ENCODE peak calls at places on chromosomes 5 and 9, in four cellular contexts. One of them, this sample, is unnamed.

GRCh38 chr5:94276056-94276455 is 342.3 kb downstream of the KIAA0825 start:
- DNase-seq in cardiac muscle cell: no peak
- DNase-seq in stimulated activated CD4-positive, alpha-beta T cell treated with anti-CD3 and anti-CD28 coated beads, Interleukin-2, amount 100 ng/mL, for 24 hours: no peak
- DNase-seq in activated T-cell treated with anti-CD3 and anti-CD28 coated beads for 1 hour: no peak
- DNase-seq in this sample: no peak

GRCh38 chr9:78781681-78782080 is 484.8 kb downstream of the PSAT1 start:
- DNase-seq in cardiac muscle cell: no peak
- DNase-seq in stimulated activated CD4-positive, alpha-beta T cell treated with anti-CD3 and anti-CD28 coated beads, Interleukin-2, amount 100 ng/mL, for 24 hours: no peak
- DNase-seq in activated T-cell treated with anti-CD3 and anti-CD28 coated beads for 1 hour: no peak
- DNase-seq in this sample: no peak

GRCh38 chr5:108681079-108681921 is 66.4 kb upstream of the FER start:
- DNase-seq in cardiac muscle cell: peak
- DNase-seq in stimulated activated CD4-positive, alpha-beta T cell treated with anti-CD3 and anti-CD28 coated beads, Interleukin-2, amount 100 ng/mL, for 24 hours: no peak
- DNase-seq in activated T-cell treated with anti-CD3 and anti-CD28 coated beads for 1 hour: no peak
- DNase-seq in this sample: peak

GRCh38 chr5:154308457-154309360 is 118.2 kb downstream of the GALNT10 start:
- DNase-seq in cardiac muscle cell: peak
- DNase-seq in stimulated activated CD4-positive, alpha-beta T cell treated with anti-CD3 and anti-CD28 coated beads, Interleukin-2, amount 100 ng/mL, for 24 hours: no peak
- DNase-seq in activated T-cell treated with anti-CD3 and anti-CD28 coated beads for 1 hour: no peak
- DNase-seq in this sample: peak

GRCh38 chr5:44574626-44575025 is 185.4 kb upstream of the FGF10 start:
- DNase-seq in cardiac muscle cell: no peak
- DNase-seq in stimulated activated CD4-positive, alpha-beta T cell treated with anti-CD3 and anti-CD28 coated beads, Interleukin-2, amount 100 ng/mL, for 24 hours: no peak
- DNase-seq in activated T-cell treated with anti-CD3 and anti-CD28 coated beads for 1 hour: no peak
- DNase-seq in this sample: no peak

GRCh38 chr9:92426501-92426900 is 2.2 kb upstream of the OMD start:
- DNase-seq in cardiac muscle cell: no peak
- DNase-seq in stimulated activated CD4-positive, alpha-beta T cell treated with anti-CD3 and anti-CD28 coated beads, Interleukin-2, amount 100 ng/mL, for 24 hours: no peak
- DNase-seq in activated T-cell treated with anti-CD3 and anti-CD28 coated beads for 1 hour: no peak
- DNase-seq in this sample: no peak

GRCh38 chr9:131012396-131012917 is 3.5 kb downstream of the LAMC3 start:
- DNase-seq in cardiac muscle cell: peak
- DNase-seq in stimulated activated CD4-positive, alpha-beta T cell treated with anti-CD3 and anti-CD28 coated beads, Interleukin-2, amount 100 ng/mL, for 24 hours: no peak
- DNase-seq in activated T-cell treated with anti-CD3 and anti-CD28 coated beads for 1 hour: no peak
- DNase-seq in this sample: no peak

GRCh38 chr5:109062669-109063068 is 315.0 kb downstream of the FER start:
- DNase-seq in cardiac muscle cell: no peak
- DNase-seq in stimulated activated CD4-positive, alpha-beta T cell treated with anti-CD3 and anti-CD28 coated beads, Interleukin-2, amount 100 ng/mL, for 24 hours: no peak
- DNase-seq in activated T-cell treated with anti-CD3 and anti-CD28 coated beads for 1 hour: no peak
- DNase-seq in this sample: no peak

GRCh38 chr5:25618821-25619220 is 974.0 kb upstream of the CDH10 start:
- DNase-seq in cardiac muscle cell: no peak
- DNase-seq in stimulated activated CD4-positive, alpha-beta T cell treated with anti-CD3 and anti-CD28 coated beads, Interleukin-2, amount 100 ng/mL, for 24 hours: no peak
- DNase-seq in activated T-cell treated with anti-CD3 and anti-CD28 coated beads for 1 hour: no peak
- DNase-seq in this sample: no peak

GRCh38 chr9:87894998-87895625 is 12.4 kb downstream of the SPATA31E1 start:
- DNase-seq in cardiac muscle cell: no peak
- DNase-seq in stimulated activated CD4-positive, alpha-beta T cell treated with anti-CD3 and anti-CD28 coated beads, Interleukin-2, amount 100 ng/mL, for 24 hours: no peak
- DNase-seq in activated T-cell treated with anti-CD3 and anti-CD28 coated beads for 1 hour: no peak
- DNase-seq in this sample: no peak

GRCh38 chr9:99296375-99296951 is 74.4 kb downstream of the SEC61B start:
- DNase-seq in cardiac muscle cell: peak
- DNase-seq in stimulated activated CD4-positive, alpha-beta T cell treated with anti-CD3 and anti-CD28 coated beads, Interleukin-2, amount 100 ng/mL, for 24 hours: peak
- DNase-seq in activated T-cell treated with anti-CD3 and anti-CD28 coated beads for 1 hour: peak
- DNase-seq in this sample: no peak

GRCh38 chr9:36317766-36318165 is 59.5 kb upstream of the GNE start:
- DNase-seq in cardiac muscle cell: no peak
- DNase-seq in stimulated activated CD4-positive, alpha-beta T cell treated with anti-CD3 and anti-CD28 coated beads, Interleukin-2, amount 100 ng/mL, for 24 hours: no peak
- DNase-seq in activated T-cell treated with anti-CD3 and anti-CD28 coated beads for 1 hour: no peak
- DNase-seq in this sample: no peak

GRCh38 chr9:37035472-37036236 is 1.6 kb upstream of the PAX5 start:
- DNase-seq in cardiac muscle cell: no peak
- DNase-seq in stimulated activated CD4-positive, alpha-beta T cell treated with anti-CD3 and anti-CD28 coated beads, Interleukin-2, amount 100 ng/mL, for 24 hours: no peak
- DNase-seq in activated T-cell treated with anti-CD3 and anti-CD28 coated beads for 1 hour: no peak
- DNase-seq in this sample: no peak

This sample was measured in lung microvascular endothelial cell.